ENCODE peak calls at places on chromosomes 6 and 20, in five cellular contexts. One of them, this sample, is unnamed.

GRCh38 chr20:33211817-33212424 is 5.2 kb upstream of the BPIFA3 start:
- DNase-seq in PC-3: peak
- DNase-seq in cardiac muscle cell: peak
- DNase-seq in uterus: no peak
- DNase-seq in heart left ventricle: no peak
- DNase-seq in this sample: no peak

GRCh38 chr6:80622641-80623040 is 516.2 kb downstream of the BCKDHB start:
- DNase-seq in PC-3: peak
- DNase-seq in cardiac muscle cell: no peak
- DNase-seq in uterus: no peak
- DNase-seq in heart left ventricle: peak
- DNase-seq in this sample: no peak

GRCh38 chr6:113184291-113184690 is 672.9 kb upstream of the MARCKS start:
- DNase-seq in PC-3: no peak
- DNase-seq in cardiac muscle cell: no peak
- DNase-seq in uterus: no peak
- DNase-seq in heart left ventricle: no peak
- DNase-seq in this sample: no peak

GRCh38 chr20:41734506-41734945 is 116.3 kb upstream of the CHD6 start:
- DNase-seq in PC-3: peak
- DNase-seq in cardiac muscle cell: peak
- DNase-seq in uterus: no peak
- DNase-seq in heart left ventricle: peak
- DNase-seq in this sample: peak

GRCh38 chr6:14337157-14337556 is 219.6 kb downstream of the CD83 start:
- DNase-seq in PC-3: no peak
- DNase-seq in cardiac muscle cell: no peak
- DNase-seq in uterus: no peak
- DNase-seq in heart left ventricle: no peak
- DNase-seq in this sample: no peak

GRCh38 chr6:165456327-165456726 is 146.9 kb upstream of the C6orf118 start:
- DNase-seq in PC-3: no peak
- DNase-seq in cardiac muscle cell: no peak
- DNase-seq in uterus: no peak
- DNase-seq in heart left ventricle: no peak
- DNase-seq in this sample: no peak

GRCh38 chr6:71404145-71404966 is 115.7 kb downstream of the OGFRL1 start:
- DNase-seq in PC-3: peak
- DNase-seq in cardiac muscle cell: peak
- DNase-seq in uterus: no peak
- DNase-seq in heart left ventricle: no peak
- DNase-seq in this sample: no peak

GRCh38 chr6:35317483-35318199 is 20.0 kb downstream of the DEF6 start:
- DNase-seq in PC-3: peak
- DNase-seq in cardiac muscle cell: no peak
- DNase-seq in uterus: no peak
- DNase-seq in heart left ventricle: no peak
- DNase-seq in this sample: no peak

GRCh38 chr6:142926494-142927273 is 18.3 kb downstream of the HIVEP2 start:
- DNase-seq in PC-3: peak
- DNase-seq in cardiac muscle cell: peak
- DNase-seq in uterus: peak
- DNase-seq in heart left ventricle: peak
- DNase-seq in this sample: peak

GRCh38 chr6:84268781-84269180 is 41.3 kb upstream of the CEP162 start:
- DNase-seq in PC-3: no peak
- DNase-seq in cardiac muscle cell: no peak
- DNase-seq in uterus: no peak
- DNase-seq in heart left ventricle: no peak
- DNase-seq in this sample: no peak

GRCh38 chr6:6932968-6933367 is 174.8 kb upstream of the RREB1 start:
- DNase-seq in PC-3: no peak
- DNase-seq in cardiac muscle cell: no peak
- DNase-seq in uterus: no peak
- DNase-seq in heart left ventricle: no peak
- DNase-seq in this sample: no peak

GRCh38 chr6:91569071-91569470 is 982.2 kb upstream of the MAP3K7 start:
- DNase-seq in PC-3: peak
- DNase-seq in cardiac muscle cell: no peak
- DNase-seq in uterus: no peak
- DNase-seq in heart left ventricle: no peak
- DNase-seq in this sample: no peak

GRCh38 chr6:36469148-36469661 is 26.4 kb downstream of the KCTD20 start:
- DNase-seq in PC-3: no peak
- DNase-seq in cardiac muscle cell: no peak
- DNase-seq in uterus: no peak
- DNase-seq in heart left ventricle: no peak
- DNase-seq in this sample: no peak

DNA sequence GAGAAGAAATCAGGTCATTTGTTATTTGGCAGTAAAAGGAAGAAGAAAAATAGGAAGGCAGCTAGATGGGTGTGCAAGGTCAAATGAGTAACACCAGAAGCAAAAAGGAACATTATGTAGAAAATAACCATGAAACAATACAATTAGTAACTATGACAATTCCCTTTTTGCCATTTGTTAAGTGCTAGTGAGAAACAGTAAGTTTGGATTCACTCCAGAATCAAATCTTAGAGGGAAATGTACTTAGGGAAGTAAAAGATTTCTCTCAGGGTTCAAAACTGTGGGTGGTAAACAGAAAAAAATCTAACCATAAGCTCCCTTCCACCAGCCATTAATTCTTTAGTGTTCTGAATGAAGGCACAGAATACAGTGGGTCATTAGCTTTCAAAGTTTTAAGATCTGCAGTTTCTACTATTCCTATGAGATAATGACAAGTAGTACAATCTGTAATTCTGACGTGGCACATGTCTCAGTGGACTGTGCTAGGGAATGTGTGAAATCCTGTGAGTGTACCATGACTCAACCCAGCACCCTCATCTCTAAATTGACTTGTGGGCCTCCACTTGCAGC is 17.1 kb downstream of the REPS1 start:
- DNase-seq in PC-3: peak
- DNase-seq in cardiac muscle cell: no peak
- DNase-seq in uterus: no peak
- DNase-seq in heart left ventricle: peak
- DNase-seq in this sample: no peak
- H3K27ac ChIP-seq in PC-3: peak
- H3K27ac ChIP-seq in cardiac muscle cell: no peak
- H3K27ac ChIP-seq in uterus: no peak
- H3K27ac ChIP-seq in heart left ventricle: peak
- H3K27ac ChIP-seq in this sample: peak

GRCh38 chr6:31531771-31532643 is 3.2 kb downstream of the MCCD1 start:
- DNase-seq in PC-3: no peak
- DNase-seq in cardiac muscle cell: no peak
- DNase-seq in uterus: no peak
- DNase-seq in heart left ventricle: no peak
- DNase-seq in this sample: no peak
- H3K27ac ChIP-seq in PC-3: no peak
- H3K27ac ChIP-seq in cardiac muscle cell: peak
- H3K27ac ChIP-seq in uterus: no peak
- H3K27ac ChIP-seq in heart left ventricle: no peak
- H3K27ac ChIP-seq in this sample: no peak

GRCh38 chr6:10598084-10598960 is 77.2 kb downstream of the GCNT2 start:
- DNase-seq in PC-3: peak
- DNase-seq in cardiac muscle cell: no peak
- DNase-seq in uterus: no peak
- DNase-seq in heart left ventricle: no peak
- DNase-seq in this sample: no peak

GRCh38 chr6:10597499-10598001 is 76.4 kb downstream of the GCNT2 start:
- DNase-seq in PC-3: no peak
- DNase-seq in cardiac muscle cell: no peak
- DNase-seq in uterus: no peak
- DNase-seq in heart left ventricle: no peak
- DNase-seq in this sample: no peak

GRCh38 chr6:10609038-10609437 is 85.4 kb downstream of the C6orf52 start:
- DNase-seq in PC-3: no peak
- DNase-seq in cardiac muscle cell: no peak
- DNase-seq in uterus: no peak
- DNase-seq in heart left ventricle: no peak
- DNase-seq in this sample: no peak

GRCh38 chr6:10599046-10599445 is 77.9 kb downstream of the GCNT2 start:
- DNase-seq in PC-3: no peak
- DNase-seq in cardiac muscle cell: no peak
- DNase-seq in uterus: no peak
- DNase-seq in heart left ventricle: no peak
- DNase-seq in this sample: no peak

DNA sequence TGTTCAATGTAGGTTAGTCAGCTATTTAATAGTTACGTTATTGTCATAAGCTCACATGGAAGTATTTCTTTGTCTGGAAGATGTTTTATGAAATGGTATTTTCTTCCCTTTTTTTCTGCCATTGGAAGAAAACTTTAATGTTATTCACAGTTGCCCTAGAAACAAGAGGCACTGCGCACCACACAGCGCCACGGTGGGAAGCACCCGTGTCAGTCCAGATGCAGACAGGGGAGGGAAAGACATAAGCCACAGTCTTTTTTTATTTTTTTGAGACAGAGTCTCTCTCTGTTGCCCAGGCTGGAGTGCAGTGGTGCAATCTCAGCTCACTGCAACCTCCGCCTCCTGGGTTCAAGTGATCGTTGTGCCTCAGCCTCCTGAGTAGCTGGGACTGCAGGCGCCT is 82.1 kb downstream of the GCNT2 start:
- DNase-seq in PC-3: no peak
- DNase-seq in cardiac muscle cell: no peak
- DNase-seq in uterus: no peak
- DNase-seq in heart left ventricle: peak
- DNase-seq in this sample: no peak
- H3K27ac ChIP-seq in PC-3: no peak
- H3K27ac ChIP-seq in cardiac muscle cell: no peak
- H3K27ac ChIP-seq in uterus: no peak
- H3K27ac ChIP-seq in heart left ventricle: no peak
- H3K27ac ChIP-seq in this sample: no peak

DNA sequence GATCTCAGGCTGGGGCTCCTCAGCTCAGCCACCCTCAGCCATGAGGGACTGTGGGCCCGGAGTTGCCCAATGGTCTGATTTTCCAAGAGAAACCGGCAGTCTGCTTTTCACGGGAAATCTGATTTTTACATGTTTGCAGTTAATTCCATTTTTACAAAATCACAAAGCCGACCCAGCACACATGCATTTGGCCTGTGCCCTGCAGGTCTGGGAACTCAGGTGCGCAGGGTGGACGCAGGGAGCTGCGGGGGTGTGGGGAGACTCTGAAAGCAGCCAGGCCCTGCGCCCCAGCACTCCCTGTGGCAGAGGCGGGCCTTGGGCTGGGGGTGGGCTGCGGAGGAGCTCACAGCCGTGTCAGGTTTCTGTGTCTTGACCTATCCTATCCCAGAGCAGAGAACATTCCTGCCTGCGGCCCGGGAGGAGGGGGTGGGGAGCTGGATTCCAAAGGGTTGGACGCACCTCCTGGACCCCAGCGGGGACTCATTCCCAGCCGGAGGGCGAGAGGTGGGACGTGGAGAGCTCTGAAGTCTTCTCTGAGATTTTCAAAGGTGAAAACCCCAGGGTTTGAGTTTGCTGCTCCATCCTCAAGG is 60.6 kb downstream of the ADNP start:
- DNase-seq in PC-3: no peak
- DNase-seq in cardiac muscle cell: peak
- DNase-seq in uterus: no peak
- DNase-seq in heart left ventricle: no peak
- DNase-seq in this sample: no peak
- H3K27ac ChIP-seq in PC-3: no peak
- H3K27ac ChIP-seq in cardiac muscle cell: peak
- H3K27ac ChIP-seq in uterus: no peak
- H3K27ac ChIP-seq in heart left ventricle: no peak
- H3K27ac ChIP-seq in this sample: no peak

GRCh38 chr6:63926950-63927349 is 291.3 kb downstream of the PHF3 start:
- DNase-seq in PC-3: no peak
- DNase-seq in cardiac muscle cell: no peak
- DNase-seq in uterus: no peak
- DNase-seq in heart left ventricle: no peak
- DNase-seq in this sample: no peak

GRCh38 chr6:63928613-63929012 is 293.0 kb downstream of the PHF3 start:
- DNase-seq in PC-3: no peak
- DNase-seq in cardiac muscle cell: no peak
- DNase-seq in uterus: no peak
- DNase-seq in heart left ventricle: no peak
- DNase-seq in this sample: no peak

GRCh38 chr6:63927538-63927937 is 291.9 kb downstream of the PHF3 start:
- DNase-seq in PC-3: no peak
- DNase-seq in cardiac muscle cell: peak
- DNase-seq in uterus: no peak
- DNase-seq in heart left ventricle: no peak
- DNase-seq in this sample: no peak

GRCh38 chr6:63929111-63929510 is 293.5 kb downstream of the PHF3 start:
- DNase-seq in PC-3: no peak
- DNase-seq in cardiac muscle cell: no peak
- DNase-seq in uterus: no peak
- DNase-seq in heart left ventricle: no peak
- DNase-seq in this sample: no peak

GRCh38 chr6:63930848-63931247 is 295.2 kb downstream of the PHF3 start:
- DNase-seq in PC-3: no peak
- DNase-seq in cardiac muscle cell: no peak
- DNase-seq in uterus: no peak
- DNase-seq in heart left ventricle: no peak
- DNase-seq in this sample: no peak
- H3K27ac ChIP-seq in PC-3: no peak
- H3K27ac ChIP-seq in cardiac muscle cell: no peak
- H3K27ac ChIP-seq in uterus: no peak
- H3K27ac ChIP-seq in heart left ventricle: no peak
- H3K27ac ChIP-seq in this sample: no peak

This sample was measured in caudate nucleus.